ENCODE peak calls at places on chromosome 6, in seven cellular contexts. H is IMR-90, A is brain microvascular endothelial cell, K is Panc1, E is cardiac muscle cell, G is PC-9, X is fibroblast of pulmonary artery. S is an unnamed sample.

GRCh38 chr6:36249536-36249935 is 20.3 kb upstream of the PNPLA1 start:
- DNase-seq in X (peak), H (peak), G (peak), A (no peak), K (no peak), E (peak), S (no peak)

GRCh38 chr6:80502871-80503270 is 396.4 kb downstream of the BCKDHB start:
- DNase-seq in G (no peak), A (no peak), X (no peak), K (no peak), H (no peak), E (no peak), S (no peak)

GRCh38 chr6:15296735-15297134 is 50.9 kb downstream of the JARID2 start:
- DNase-seq in X (no peak), G (no peak), A (no peak), E (no peak), K (no peak), H (no peak), S (no peak)

GRCh38 chr6:153024401-153025017 is 22.0 kb upstream of the MTRF1L start:
- DNase-seq in H (peak), A (peak), K (peak), G (no peak), X (peak), E (peak), S (peak)

GRCh38 chr6:127762284-127762683 is 138.6 kb downstream of the THEMIS start:
- DNase-seq in E (no peak), K (no peak), X (no peak), G (no peak), A (peak), H (no peak), S (no peak)

GRCh38 chr6:122472022-122472340 is 374 bp upstream of the SERINC1 start:
- DNase-seq in G (no peak), H (no peak), K (no peak), E (no peak), X (no peak), A (no peak), S (peak)

GRCh38 chr6:48144024-48144423 is 33.0 kb upstream of the PTCHD4 start:
- DNase-seq in G (no peak), K (no peak), A (peak), X (peak), E (peak), H (no peak), S (no peak)

GRCh38 chr6:135185483-135185882 is 4.4 kb downstream of the MYB start:
- DNase-seq in E (no peak), G (peak), K (no peak), H (no peak), A (no peak), X (no peak), S (no peak)

GRCh38 chr6:63856271-63856670 is 220.7 kb downstream of the PHF3 start:
- DNase-seq in H (no peak), K (no peak), E (peak), G (no peak), X (no peak), A (no peak), S (no peak)

GRCh38 chr6:23505021-23505420 is 621.0 kb upstream of the NRSN1 start:
- DNase-seq in H (peak), E (peak), K (no peak), G (no peak), A (peak), X (peak), S (no peak)

GRCh38 chr6:48021904-48022303 is 89.1 kb downstream of the PTCHD4 start:
- DNase-seq in G (no peak), H (no peak), X (no peak), K (no peak), A (no peak), E (no peak), S (no peak)

GRCh38 chr6:38570750-38571149 is 69.0 kb downstream of the BTBD9 start:
- DNase-seq in E (peak), A (no peak), H (peak), K (no peak), X (peak), G (no peak), S (no peak)

GRCh38 chr6:151647871-151648639 is 154.2 kb downstream of the CCDC170 start:
- DNase-seq in H (no peak), K (no peak), G (no peak), X (peak), A (peak), E (peak), S (no peak)

GRCh38 chr6:36933102-36933501 is 21.4 kb upstream of the PI16 start:
- DNase-seq in K (no peak), H (peak), X (peak), E (no peak), G (peak), A (no peak), S (no peak)

GRCh38 chr6:15429146-15430110 is 183.6 kb downstream of the JARID2 start:
- DNase-seq in K (no peak), X (peak), E (peak), A (peak), G (no peak), H (peak), S (no peak)

GRCh38 chr6:1622220-1622841 is 12.6 kb downstream of the FOXC1 start:
- DNase-seq in G (no peak), E (no peak), A (no peak), X (no peak), H (no peak), K (no peak), S (no peak)

GRCh38 chr6:135871296-135871695 is 19.8 kb downstream of the PDE7B start:
- DNase-seq in A (peak), G (no peak), E (peak), H (peak), X (peak), K (no peak), S (no peak)

GRCh38 chr6:26187981-26188635 is 100.9 kb downstream of the HFE start:
- DNase-seq in A (no peak), G (no peak), H (peak), X (peak), E (peak), K (no peak), S (peak)

GRCh38 chr6:34484899-34485298 is 19.0 kb downstream of the PACSIN1 start:
- DNase-seq in H (no peak), E (no peak), G (peak), X (no peak), A (no peak), K (no peak), S (no peak)

GRCh38 chr6:27814665-27815424 is 97.4 kb downstream of the OR2B2 start:
- DNase-seq in A (peak), K (peak), E (peak), G (peak), H (peak), X (peak), S (peak)

GRCh38 chr6:150451767-150452641 is 83.2 kb downstream of the IYD start:
- DNase-seq in E (no peak), X (no peak), K (no peak), A (no peak), H (no peak), G (no peak), S (no peak)

GRCh38 chr6:136494710-136495109 is 55.5 kb downstream of the MAP7 start:
- DNase-seq in E (no peak), G (no peak), K (no peak), A (no peak), X (no peak), H (no peak), S (no peak)

GRCh38 chr6:151721141-151721540 is 86.3 kb upstream of the ESR1 start:
- DNase-seq in A (no peak), X (no peak), E (no peak), H (no peak), G (no peak), K (no peak), S (no peak)

GRCh38 chr6:56803594-56803993 is 151.3 kb upstream of the BEND6 start:
- DNase-seq in G (no peak), X (peak), A (peak), H (peak), E (peak), K (no peak), S (no peak)

GRCh38 chr6:56875961-56876360 is 78.9 kb upstream of the BEND6 start:
- DNase-seq in X (no peak), G (no peak), E (no peak), A (no peak), H (peak), K (no peak), S (peak)

GRCh38 chr6:11975353-11975977 is 36.6 kb upstream of the HIVEP1 start:
- DNase-seq in E (no peak), H (no peak), X (no peak), G (no peak), K (no peak), A (no peak), S (no peak)

GRCh38 chr6:36666726-36667591 is 11.6 kb upstream of the CDKN1A start:
- DNase-seq in E (peak), X (peak), G (peak), H (peak), K (no peak), A (peak), S (no peak)

GRCh38 chr6:41236276-41236675 is 8.1 kb downstream of the TREML4 start:
- DNase-seq in K (no peak), H (no peak), X (no peak), E (no peak), G (no peak), A (no peak), S (no peak)

GRCh38 chr6:141265748-141266647 is 866.7 kb upstream of the GJE1 start:
- DNase-seq in A (no peak), G (no peak), X (no peak), E (peak), K (no peak), H (no peak), S (no peak)

GRCh38 chr6:29757282-29757681 is 34.0 kb downstream of the HLA-F start:
- DNase-seq in G (no peak), X (no peak), H (no peak), K (no peak), A (no peak), E (no peak), S (no peak)

GRCh38 chr6:122048570-122048969 is 350.9 kb upstream of the HSF2 start:
- DNase-seq in K (no peak), H (peak), A (no peak), E (no peak), G (no peak), X (no peak), S (no peak)

GRCh38 chr6:26327450-26328264 is 37.3 kb upstream of the BTN3A2 start:
- DNase-seq in G (peak), E (peak), A (peak), X (peak), H (peak), K (no peak), S (peak)

GRCh38 chr6:10384719-10385511 is 30.0 kb downstream of the TFAP2A start:
- DNase-seq in G (no peak), H (no peak), K (no peak), A (no peak), E (no peak), X (no peak), S (no peak)

GRCh38 chr6:18413320-18413830 is 26.2 kb downstream of the RNF144B start:
- DNase-seq in H (no peak), G (no peak), X (no peak), E (no peak), K (no peak), A (no peak), S (no peak)

GRCh38 chr6:7052441-7052936 is 55.3 kb upstream of the RREB1 start:
- DNase-seq in K (no peak), H (peak), G (peak), A (peak), E (peak), X (peak), S (no peak)

DNA sequence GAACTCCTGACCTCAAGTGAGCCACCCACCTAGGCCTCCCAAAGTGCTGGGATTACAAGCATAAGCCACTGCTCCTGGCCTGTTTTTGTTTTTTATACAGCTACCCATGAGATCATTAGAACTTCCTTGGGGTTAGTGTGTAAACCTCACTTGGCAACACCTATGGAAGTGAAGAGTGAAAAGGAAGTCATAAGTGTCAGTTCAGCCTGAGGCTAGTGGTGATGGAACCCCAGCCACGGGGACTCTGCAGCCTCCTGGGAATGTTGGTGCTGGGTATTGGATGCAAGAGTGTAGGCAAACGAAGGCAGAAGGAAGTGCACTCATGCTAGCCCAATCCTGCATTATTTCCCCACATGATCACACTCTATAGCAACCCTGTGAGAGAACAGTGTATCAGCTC is 33.6 kb upstream of the FUCA2 start:
- DNase-seq in K (no peak), A (no peak), X (no peak), H (no peak), G (no peak), E (no peak), S (no peak)
- H3K4me3 ChIP-seq in K (no peak), A (no peak), X (no peak), H (no peak), G (no peak), E (no peak), S (no peak)

DNA sequence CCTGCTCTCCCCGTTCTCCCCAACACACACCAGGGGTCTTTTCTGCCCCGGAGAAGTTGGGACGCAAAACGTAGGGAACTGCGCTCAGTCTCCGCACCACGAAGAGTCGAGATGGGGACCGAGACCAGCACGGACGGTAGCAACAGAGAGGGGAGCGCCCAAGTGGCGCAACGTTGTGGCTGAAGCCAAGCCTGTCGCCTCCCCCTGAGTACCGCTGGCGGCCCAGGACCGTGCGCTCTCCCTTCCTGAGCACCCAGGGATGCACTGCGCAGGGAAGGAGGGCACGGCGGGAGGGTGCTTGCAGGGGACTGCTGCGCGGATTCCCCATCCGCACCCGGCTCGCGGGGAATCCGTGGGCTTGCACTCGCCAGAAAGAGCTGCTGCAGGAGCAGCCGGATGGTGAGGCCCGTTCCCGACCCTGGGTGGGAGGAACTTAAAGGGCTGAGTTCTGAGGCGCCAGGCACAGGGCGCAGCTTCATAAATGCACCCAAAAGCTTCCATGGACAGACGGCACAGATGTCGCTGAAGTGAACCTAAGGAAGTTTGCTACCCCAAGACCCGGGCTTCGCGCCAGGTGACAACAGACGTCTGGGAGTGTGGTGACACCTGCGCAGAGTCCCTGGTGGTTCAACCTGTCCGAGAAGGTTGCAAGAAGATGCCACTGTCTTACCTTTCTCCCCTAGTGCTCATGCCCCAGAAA is 178.7 kb downstream of the TBXT start:
- DNase-seq in X (peak), K (no peak), G (no peak), E (peak), H (no peak), A (no peak), S (no peak)
- H3K4me3 ChIP-seq in X (peak), K (no peak), G (no peak), E (peak), H (peak), A (peak), S (peak)

GRCh38 chr6:42704937-42705374 is 17.4 kb downstream of the PRPH2 start:
- DNase-seq in G (no peak), A (no peak), K (no peak), X (no peak), H (no peak), E (no peak), S (no peak)
- H3K4me3 ChIP-seq in G (no peak), A (no peak), K (no peak), X (no peak), H (no peak), E (no peak), S (no peak)

GRCh38 chr6:44542401-44543116 is 155.1 kb downstream of the CDC5L start:
- DNase-seq in X (no peak), E (no peak), H (no peak), A (no peak), G (no peak), K (no peak), S (no peak)
- H3K4me3 ChIP-seq in X (no peak), E (no peak), H (no peak), A (peak), G (no peak), K (peak), S (no peak)

GRCh38 chr6:392441-393390 is 1.2 kb downstream of the IRF4 start:
- DNase-seq in G (no peak), A (no peak), E (no peak), H (no peak), X (no peak), K (no peak), S (no peak)
- H3K4me3 ChIP-seq in G (no peak), A (no peak), E (peak), H (no peak), X (no peak), K (no peak), S (no peak)

GRCh38 chr6:158793432-158793831 is 25.7 kb downstream of the EZR start:
- DNase-seq in A (peak), H (peak), G (peak), E (peak), X (peak), K (peak), S (peak)

GRCh38 chr6:158786645-158787304 is 32.4 kb downstream of the EZR start:
- DNase-seq in A (no peak), K (no peak), E (no peak), X (no peak), G (no peak), H (no peak), S (no peak)

GRCh38 chr6:158785036-158785435 is 34.1 kb downstream of the EZR start:
- DNase-seq in G (no peak), H (no peak), A (no peak), E (no peak), X (no peak), K (no peak), S (no peak)

GRCh38 chr6:158787395-158787794 is 31.8 kb downstream of the EZR start:
- DNase-seq in K (no peak), E (no peak), X (no peak), G (no peak), A (no peak), H (no peak), S (no peak)

DNA sequence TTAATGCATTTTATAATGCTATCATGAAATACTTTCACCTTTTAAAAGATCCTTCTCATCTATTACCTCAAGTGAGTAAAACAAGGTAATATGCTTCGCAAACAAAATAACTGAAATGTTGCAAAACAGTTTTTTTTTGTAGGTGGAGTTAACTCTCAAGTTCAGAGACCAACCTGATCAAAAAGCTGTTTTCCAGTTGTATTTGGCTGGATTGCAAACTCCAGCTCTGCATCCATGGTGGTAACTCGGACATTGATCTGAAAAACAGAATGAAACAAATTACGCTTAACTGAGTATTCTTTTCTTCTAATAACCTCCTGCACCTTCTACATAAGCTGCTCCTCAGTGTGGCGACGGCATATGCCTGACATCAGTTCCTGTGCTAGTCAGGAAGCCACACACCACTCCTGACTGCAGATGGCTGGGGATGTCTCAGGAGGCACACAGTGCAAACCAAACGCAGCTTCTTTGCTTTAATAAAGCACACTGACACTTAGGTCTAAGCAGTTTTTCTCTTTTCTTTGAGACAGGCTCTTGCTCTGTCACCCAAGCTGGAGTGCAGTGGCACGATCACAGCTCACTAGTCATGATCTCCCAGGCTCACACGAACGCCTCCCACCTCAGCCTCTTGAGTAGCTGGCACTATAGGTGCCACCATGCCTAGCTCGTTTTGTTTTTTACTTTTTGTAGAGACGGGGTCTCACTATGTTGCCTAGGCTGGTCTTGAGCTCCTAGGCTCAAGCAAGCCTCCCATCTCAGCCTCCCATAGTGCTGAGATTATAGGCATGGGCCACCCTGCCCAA is 29.9 kb downstream of the EZR start:
- DNase-seq in E (no peak), H (no peak), G (no peak), X (no peak), A (no peak), K (no peak), S (no peak)
- H3K4me3 ChIP-seq in E (no peak), H (no peak), G (no peak), X (no peak), A (no peak), K (no peak), S (no peak)

GRCh38 chr6:53796791-53797190 is 2.0 kb downstream of the LRRC1 start:
- DNase-seq in G (peak), K (no peak), A (no peak), X (no peak), H (no peak), E (no peak), S (no peak)
- H3K4me3 ChIP-seq in G (peak), K (peak), A (no peak), X (no peak), H (no peak), E (no peak), S (no peak)

DNA sequence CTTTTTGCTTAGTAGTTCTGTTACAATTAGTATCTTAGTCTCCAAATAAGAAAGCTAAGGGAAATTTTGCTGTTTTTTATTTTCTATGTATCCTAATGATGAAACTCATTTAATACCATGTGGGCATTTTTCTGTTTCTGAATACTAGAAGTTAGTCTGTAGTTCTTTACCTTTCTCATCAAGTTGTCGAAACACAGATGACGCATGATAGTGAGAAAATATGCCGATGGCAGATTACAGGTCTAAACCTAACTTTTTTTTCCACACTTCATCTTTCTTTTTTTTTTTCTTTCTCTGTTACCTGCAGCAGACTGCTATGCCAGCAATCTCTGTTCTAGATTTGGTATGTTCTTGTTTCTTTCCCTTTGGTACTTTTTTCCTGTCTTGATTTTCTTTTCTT is 43.3 kb upstream of the KIF25 start:
- DNase-seq in X (no peak), H (no peak), E (no peak), A (no peak), G (no peak), K (no peak), S (no peak)
- H3K4me3 ChIP-seq in X (no peak), H (no peak), E (no peak), A (no peak), G (no peak), K (no peak), S (no peak)